ENCODE peak calls at places on chromosomes 13 and 19, in four cellular contexts. M, C, W and T are unnamed samples.

GRCh38 chr13:101511766-101512165 is 59.3 kb downstream of the ITGBL1 start:
- DNase-seq in C (no peak), W (no peak), M (no peak), T (no peak)

GRCh38 chr19:32201661-32202060 is 143.7 kb upstream of the ZNF507 start:
- DNase-seq in W (no peak), M (no peak), C (no peak), T (peak; percentile 26)

GRCh38 chr19:4780860-4781259 is 10.7 kb upstream of the FEM1A start:
- DNase-seq in C (no peak), M (no peak), W (no peak), T (no peak)

GRCh38 chr19:50702870-50703829 is 16.5 kb downstream of the SHANK1 start:
- DNase-seq in C (no peak), W (no peak), M (no peak), T (no peak)

GRCh38 chr13:75469087-75469486 is 12.9 kb downstream of the TBC1D4 start:
- DNase-seq in W (no peak), M (no peak), C (peak; percentile 52), T (no peak)

GRCh38 chr13:99067160-99067985 is 89.5 kb upstream of the DOCK9 start:
- DNase-seq in C (no peak), W (no peak), M (no peak), T (no peak)

GRCh38 chr13:99258210-99258860 is at the start of gene GPR18:
- DNase-seq in W (no peak), M (no peak), C (no peak), T (no peak)

GRCh38 chr19:47032171-47032811 is 12.7 kb downstream of the NPAS1 start:
- DNase-seq in C (peak; percentile 92), W (no peak), M (peak; percentile 32), T (peak; percentile 39)

GRCh38 chr19:4043410-4043809 is 23.3 kb downstream of the ZBTB7A start:
- DNase-seq in M (no peak), W (no peak), C (no peak), T (no peak)

GRCh38 chr13:56907766-56908165 is 233.0 kb upstream of the PRR20A start:
- DNase-seq in M (no peak), C (no peak), W (no peak), T (no peak)

GRCh38 chr13:109875746-109876145 is 89.4 kb upstream of the IRS2 start:
- DNase-seq in C (no peak), W (no peak), M (no peak), T (no peak)

GRCh38 chr13:109874444-109874920 is 88.1 kb upstream of the IRS2 start:
- DNase-seq in C (no peak), W (no peak), M (no peak), T (no peak)

GRCh38 chr13:109872864-109873263 is 86.5 kb upstream of the IRS2 start:
- DNase-seq in C (no peak), W (no peak), M (no peak), T (no peak)

GRCh38 chr13:109873351-109874123 is 87.2 kb upstream of the IRS2 start:
- DNase-seq in W (no peak), M (no peak), C (no peak), T (no peak)

DNA sequence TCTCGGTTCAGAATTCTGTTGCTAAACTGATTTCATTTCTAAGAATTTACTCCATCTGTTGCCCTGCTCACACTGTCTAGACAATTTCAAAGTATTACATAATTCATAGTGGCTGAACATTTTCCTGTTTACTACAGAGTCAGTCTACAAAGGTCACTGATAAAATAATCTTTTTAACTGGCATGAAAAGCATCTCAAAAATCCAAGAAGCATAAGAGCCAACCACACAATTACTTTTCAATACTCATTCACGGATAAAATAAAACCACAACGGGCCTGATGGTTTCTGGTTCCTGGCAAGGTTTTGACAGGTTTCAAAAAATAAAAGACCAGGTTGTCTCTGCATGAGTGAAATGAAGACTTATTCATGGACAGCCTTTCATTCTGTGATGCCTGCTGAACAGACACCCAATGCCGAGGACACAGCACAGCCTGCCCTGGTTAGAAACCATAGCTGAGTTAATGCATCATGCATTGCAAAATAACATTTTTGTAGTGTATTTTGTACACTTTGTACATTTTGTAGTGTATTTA is 88.6 kb upstream of the IRS2 start:
- DNase-seq in M (no peak), W (no peak), C (no peak), T (no peak)
- H3K4me1 ChIP-seq in M (no peaks in the 10 kb centered on the region), W (peaks cover 1% of the 10 kb centered on the region), C (no peaks in the 10 kb centered on the region), T (peaks cover 2% of the 10 kb centered on the region)

GRCh38 chr13:50589651-50590054 is 253.8 kb downstream of the DLEU7 start:
- DNase-seq in C (no peak), W (no peak), M (no peak), T (no peak)
- H3K27ac ChIP-seq in C (no peak overlapping the region), W (no peak overlapping the region), M (no peak overlapping the region), T (peak overlapping the region; percentile 33)

GRCh38 chr19:13884726-13885591 is 8.0 kb downstream of the NANOS3 start:
- DNase-seq in C (no peak), W (no peak), M (peak; percentile 49), T (no peak)
- H3K4me1 ChIP-seq in C (peaks cover 3% of the 10 kb centered on the region), W (peaks cover 17% of the 10 kb centered on the region), M (peaks cover 2% of the 10 kb centered on the region), T (peaks cover 6% of the 10 kb centered on the region)

DNA sequence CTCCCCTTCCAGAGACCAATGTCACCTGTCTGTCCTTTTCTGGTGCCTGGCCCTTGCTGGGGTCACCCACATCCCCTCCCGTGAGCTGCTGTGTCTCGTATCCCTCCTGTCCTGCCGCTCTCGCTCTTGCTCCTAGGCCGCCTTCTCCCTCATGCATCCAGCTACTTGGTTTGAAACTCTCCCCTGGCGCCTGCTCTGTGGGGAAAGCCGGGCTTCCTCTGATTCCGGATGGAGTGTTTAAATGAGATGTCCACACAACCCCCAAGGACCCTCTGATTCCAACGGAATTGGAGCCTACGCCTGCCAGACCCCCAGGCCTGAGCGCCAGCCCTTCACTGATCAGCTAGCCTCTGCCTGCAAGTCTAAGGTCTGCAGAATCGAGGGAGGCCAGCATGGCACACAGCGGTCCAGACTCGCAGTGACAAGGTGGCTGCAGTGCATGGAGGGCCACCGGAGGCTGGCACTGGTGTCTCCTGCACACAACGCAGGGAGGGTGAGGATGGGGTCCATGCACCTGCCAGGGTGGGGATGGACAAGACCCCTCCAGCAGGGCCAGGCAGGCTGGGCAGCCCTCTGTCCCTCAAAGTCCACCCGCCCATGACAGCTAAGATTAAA is 47.2 kb downstream of the RFX2 start:
- DNase-seq in M (no peak), W (no peak), C (no peak), T (no peak)
- H3K27ac ChIP-seq in M (no peak overlapping the region), W (no peak overlapping the region), C (no peak overlapping the region), T (peak overlapping the region; percentile 93)

DNA sequence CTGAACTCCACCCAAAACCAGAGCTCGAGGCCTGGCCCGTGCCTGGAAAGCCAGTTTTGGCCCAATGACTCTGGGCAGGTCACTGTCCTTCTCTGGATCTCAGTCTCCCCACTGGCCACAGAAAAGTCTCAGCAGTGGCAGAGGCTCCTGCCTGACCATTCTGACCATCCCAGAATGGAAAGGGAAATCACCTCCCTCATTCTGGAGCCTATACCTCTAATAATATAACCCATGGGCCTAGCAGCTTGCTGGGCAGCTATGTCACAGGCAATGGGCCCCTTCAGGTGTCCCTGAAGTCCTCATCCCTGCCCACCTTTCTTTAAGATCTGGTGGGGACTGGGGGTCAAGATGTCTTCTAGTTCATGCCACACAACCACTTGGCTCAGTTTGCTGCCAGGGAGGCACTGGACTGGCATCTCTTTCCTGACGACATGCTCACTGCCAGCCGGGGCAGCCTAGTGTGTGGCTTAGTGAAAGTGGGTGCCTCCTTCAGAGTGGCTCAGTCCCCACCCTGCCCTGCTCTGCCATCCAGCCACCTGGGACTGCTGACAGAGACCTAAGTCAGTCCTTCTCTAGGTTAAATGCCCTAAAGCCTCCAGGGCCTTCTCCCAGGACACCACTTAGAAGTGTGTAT is 62.6 kb downstream of the AP1M1 start:
- DNase-seq in C (no peak), M (no peak), W (no peak), T (no peak)
- H3K4me1 ChIP-seq in C (no peaks in the 10 kb centered on the region), M (no peaks in the 10 kb centered on the region), W (no peaks in the 10 kb centered on the region), T (peaks cover 15% of the 10 kb centered on the region)

DNA sequence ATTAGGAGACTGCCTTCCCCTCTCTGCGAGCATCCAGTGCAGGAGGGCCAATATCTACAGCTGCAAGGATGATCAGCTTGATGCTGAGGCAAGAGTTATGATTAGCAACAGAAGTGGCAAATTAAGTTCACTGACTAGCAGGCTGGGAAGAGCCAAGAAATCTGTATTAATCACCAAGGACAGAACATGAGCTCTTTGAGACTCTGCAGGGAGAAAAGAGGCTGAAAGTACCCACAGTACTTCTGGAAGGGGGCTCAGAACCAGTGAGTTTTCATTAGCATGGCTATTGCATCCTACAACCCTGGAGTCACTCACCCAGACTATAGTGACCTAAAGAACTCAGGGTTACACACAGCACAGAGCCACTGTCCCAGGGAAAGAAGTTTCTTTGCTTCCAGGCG is 25.9 kb upstream of the MEDAG start:
- DNase-seq in M (no peak), W (no peak), C (no peak), T (no peak)
- H3K27ac ChIP-seq in M (no peak overlapping the region), W (no peak overlapping the region), C (no peak overlapping the region), T (no peak overlapping the region)